ENCODE peak calls at places on chromosome 19, in nine cellular contexts. One of them, this sample, is unnamed.

GRCh38 chr19:58400638-58400915 is 5.1 kb downstream of the RNF225 start:
- DNase-seq in breast epithelium: no peak
- DNase-seq in fibroblast of villous mesenchyme: no peak
- DNase-seq in fibroblast of lung: no peak
- DNase-seq in thyroid gland: no peak
- DNase-seq in bronchial epithelial cell: no peak
- DNase-seq in neural progenitor cell: no peak
- DNase-seq in body of pancreas: no peak
- DNase-seq in A549: no peak
- DNase-seq in this sample: no peak

GRCh38 chr19:50203281-50204080 is at the start of gene MYH14:
- DNase-seq in bronchial epithelial cell: no peak
- DNase-seq in body of pancreas: peak; percentile 98
- DNase-seq in fibroblast of villous mesenchyme: no peak
- DNase-seq in neural progenitor cell: peak; percentile 97
- DNase-seq in fibroblast of lung: no peak
- DNase-seq in thyroid gland: peak; percentile 98
- DNase-seq in A549: peak; percentile 99
- DNase-seq in breast epithelium: peak; percentile 92
- DNase-seq in this sample: no peak

GRCh38 chr19:41939861-41940442 is 11.7 kb upstream of the ERFL start:
- DNase-seq in neural progenitor cell: peak; percentile 62
- DNase-seq in A549: peak; percentile 78
- DNase-seq in fibroblast of lung: no peak
- DNase-seq in breast epithelium: no peak
- DNase-seq in thyroid gland: no peak
- DNase-seq in body of pancreas: peak; percentile 26
- DNase-seq in bronchial epithelial cell: no peak
- DNase-seq in fibroblast of villous mesenchyme: peak; percentile 18
- DNase-seq in this sample: no peak

GRCh38 chr19:17200408-17201079 is 14.6 kb upstream of the USE1 start:
- DNase-seq in breast epithelium: no peak
- DNase-seq in thyroid gland: no peak
- DNase-seq in fibroblast of lung: no peak
- DNase-seq in body of pancreas: no peak
- DNase-seq in neural progenitor cell: no peak
- DNase-seq in A549: no peak
- DNase-seq in fibroblast of villous mesenchyme: no peak
- DNase-seq in bronchial epithelial cell: no peak
- DNase-seq in this sample: no peak

GRCh38 chr19:38303517-38304351 is at the start of gene C19orf33:
- DNase-seq in A549: peak; percentile 100
- DNase-seq in thyroid gland: peak; percentile 74
- DNase-seq in breast epithelium: peak; percentile 69
- DNase-seq in bronchial epithelial cell: peak; percentile 87
- DNase-seq in fibroblast of lung: no peak
- DNase-seq in body of pancreas: peak; percentile 32
- DNase-seq in neural progenitor cell: no peak
- DNase-seq in fibroblast of villous mesenchyme: peak; percentile 30
- DNase-seq in this sample: no peak

GRCh38 chr19:710767-711166 is 2.0 kb downstream of the PALM start:
- DNase-seq in A549: no peak
- DNase-seq in breast epithelium: no peak
- DNase-seq in fibroblast of villous mesenchyme: no peak
- DNase-seq in bronchial epithelial cell: no peak
- DNase-seq in neural progenitor cell: no peak
- DNase-seq in body of pancreas: no peak
- DNase-seq in fibroblast of lung: no peak
- DNase-seq in thyroid gland: no peak
- DNase-seq in this sample: no peak

GRCh38 chr19:2770055-2771013 is 12.7 kb downstream of the SGTA start:
- DNase-seq in thyroid gland: no peak
- DNase-seq in A549: no peak
- DNase-seq in fibroblast of villous mesenchyme: no peak
- DNase-seq in body of pancreas: no peak
- DNase-seq in fibroblast of lung: peak; percentile 68
- DNase-seq in bronchial epithelial cell: no peak
- DNase-seq in neural progenitor cell: no peak
- DNase-seq in breast epithelium: no peak
- DNase-seq in this sample: no peak

GRCh38 chr19:49436381-49437017 is 4.8 kb downstream of the SLC17A7 start:
- DNase-seq in neural progenitor cell: peak; percentile 91
- DNase-seq in fibroblast of lung: no peak
- DNase-seq in fibroblast of villous mesenchyme: no peak
- DNase-seq in breast epithelium: no peak
- DNase-seq in thyroid gland: no peak
- DNase-seq in A549: no peak
- DNase-seq in body of pancreas: peak; percentile 41
- DNase-seq in bronchial epithelial cell: no peak
- DNase-seq in this sample: no peak

GRCh38 chr19:41327499-41328156 is 17.7 kb downstream of the CCDC97 start:
- DNase-seq in fibroblast of lung: peak; percentile 22
- DNase-seq in thyroid gland: peak; percentile 79
- DNase-seq in neural progenitor cell: no peak
- DNase-seq in breast epithelium: peak; percentile 78
- DNase-seq in fibroblast of villous mesenchyme: no peak
- DNase-seq in bronchial epithelial cell: peak; percentile 85
- DNase-seq in A549: no peak
- DNase-seq in body of pancreas: peak; percentile 88
- DNase-seq in this sample: no peak

GRCh38 chr19:28239270-28239669 is 973.7 kb downstream of the UQCRFS1 start:
- DNase-seq in thyroid gland: no peak
- DNase-seq in A549: no peak
- DNase-seq in breast epithelium: no peak
- DNase-seq in bronchial epithelial cell: no peak
- DNase-seq in fibroblast of lung: no peak
- DNase-seq in body of pancreas: no peak
- DNase-seq in neural progenitor cell: peak; percentile 69
- DNase-seq in fibroblast of villous mesenchyme: no peak
- DNase-seq in this sample: no peak

GRCh38 chr19:48548253-48548911 is 3.6 kb upstream of the SULT2B1 start:
- DNase-seq in neural progenitor cell: no peak
- DNase-seq in fibroblast of villous mesenchyme: no peak
- DNase-seq in A549: no peak
- DNase-seq in breast epithelium: no peak
- DNase-seq in thyroid gland: no peak
- DNase-seq in body of pancreas: no peak
- DNase-seq in bronchial epithelial cell: no peak
- DNase-seq in fibroblast of lung: no peak
- DNase-seq in this sample: no peak

GRCh38 chr19:344625-345319 is at the start of gene MIER2:
- DNase-seq in A549: peak; percentile 80
- DNase-seq in body of pancreas: peak; percentile 84
- DNase-seq in thyroid gland: peak; percentile 75
- DNase-seq in breast epithelium: peak; percentile 78
- DNase-seq in neural progenitor cell: peak; percentile 90
- DNase-seq in fibroblast of villous mesenchyme: peak; percentile 79
- DNase-seq in fibroblast of lung: peak; percentile 76
- DNase-seq in bronchial epithelial cell: peak; percentile 20
- DNase-seq in this sample: no peak

GRCh38 chr19:982567-983170 is 1.5 kb upstream of the WDR18 start:
- DNase-seq in breast epithelium: peak; percentile 63
- DNase-seq in fibroblast of villous mesenchyme: peak; percentile 54
- DNase-seq in fibroblast of lung: peak; percentile 42
- DNase-seq in body of pancreas: peak; percentile 81
- DNase-seq in bronchial epithelial cell: peak; percentile 13
- DNase-seq in neural progenitor cell: peak; percentile 89
- DNase-seq in A549: peak; percentile 80
- DNase-seq in thyroid gland: peak; percentile 66
- DNase-seq in this sample: no peak

GRCh38 chr19:39400997-39401548 is 5.6 kb upstream of the ZFP36 start:
- DNase-seq in breast epithelium: no peak
- DNase-seq in bronchial epithelial cell: no peak
- DNase-seq in A549: peak; percentile 90
- DNase-seq in fibroblast of villous mesenchyme: no peak
- DNase-seq in fibroblast of lung: no peak
- DNase-seq in neural progenitor cell: no peak
- DNase-seq in body of pancreas: no peak
- DNase-seq in thyroid gland: no peak
- DNase-seq in this sample: no peak

GRCh38 chr19:29173896-29174295 is 39.1 kb downstream of the UQCRFS1 start:
- DNase-seq in A549: no peak
- DNase-seq in breast epithelium: no peak
- DNase-seq in thyroid gland: no peak
- DNase-seq in fibroblast of lung: no peak
- DNase-seq in bronchial epithelial cell: no peak
- DNase-seq in fibroblast of villous mesenchyme: no peak
- DNase-seq in neural progenitor cell: no peak
- DNase-seq in body of pancreas: no peak
- DNase-seq in this sample: no peak

GRCh38 chr19:45474941-45475516 is 7.2 kb downstream of the FOSB start:
- DNase-seq in breast epithelium: no peak
- DNase-seq in A549: no peak
- DNase-seq in fibroblast of villous mesenchyme: no peak
- DNase-seq in thyroid gland: peak; percentile 35
- DNase-seq in neural progenitor cell: no peak
- DNase-seq in body of pancreas: no peak
- DNase-seq in fibroblast of lung: no peak
- DNase-seq in bronchial epithelial cell: peak; percentile 47
- DNase-seq in this sample: no peak

GRCh38 chr19:11693505-11694499 is 44.9 kb downstream of the ZNF823 start:
- DNase-seq in A549: no peak
- DNase-seq in body of pancreas: peak; percentile 47
- DNase-seq in thyroid gland: peak; percentile 5
- DNase-seq in bronchial epithelial cell: peak; percentile 62
- DNase-seq in fibroblast of lung: peak; percentile 83
- DNase-seq in fibroblast of villous mesenchyme: peak; percentile 83
- DNase-seq in neural progenitor cell: peak; percentile 52
- DNase-seq in breast epithelium: no peak
- DNase-seq in this sample: no peak
- TF ChIP-seq CTCF in A549: no peak
- TF ChIP-seq CTCF in body of pancreas: no peak
- TF ChIP-seq CTCF in thyroid gland: no peak
- TF ChIP-seq CTCF in bronchial epithelial cell: no peak
- TF ChIP-seq CTCF in fibroblast of lung: no peak
- TF ChIP-seq CTCF in fibroblast of villous mesenchyme: no peak
- TF ChIP-seq CTCF in neural progenitor cell: no peak
- TF ChIP-seq CTCF in breast epithelium: no peak
- TF ChIP-seq CTCF in this sample: peak; percentile 20

DNA sequence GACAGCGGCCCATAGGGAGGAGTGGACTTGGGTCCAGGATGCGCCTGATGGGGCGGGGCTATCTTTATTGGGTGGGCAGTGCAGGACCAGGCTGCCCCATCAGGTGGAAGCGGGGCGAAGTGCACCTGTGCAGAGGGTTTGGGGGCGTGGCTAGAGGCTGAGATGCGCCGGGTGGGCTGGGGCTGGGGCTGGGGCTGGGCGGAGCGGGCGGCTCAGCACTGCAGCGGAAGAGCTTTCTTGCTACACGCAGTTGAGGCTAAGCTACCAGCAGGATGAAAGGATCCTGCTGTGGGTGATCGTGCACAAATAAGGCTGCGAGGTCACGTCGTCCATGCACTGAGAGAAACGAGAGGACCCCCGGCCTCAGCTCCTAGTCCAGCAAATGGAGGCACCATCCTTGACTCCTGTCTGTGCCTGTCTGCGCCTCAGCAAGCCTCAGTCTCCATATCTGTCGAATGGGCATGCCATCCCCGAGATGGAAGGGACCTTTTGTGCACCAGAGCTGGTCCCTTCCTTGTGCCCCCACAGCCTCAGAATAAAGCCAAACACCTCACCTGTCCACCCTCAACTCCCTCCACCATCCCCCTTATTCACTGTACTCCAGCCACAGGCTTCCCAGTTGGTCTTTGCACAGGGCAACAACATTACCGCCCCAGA is 20.9 kb upstream of the HOMER3 start:
- DNase-seq in thyroid gland: no peak
- DNase-seq in body of pancreas: no peak
- DNase-seq in A549: no peak
- DNase-seq in fibroblast of villous mesenchyme: no peak
- DNase-seq in breast epithelium: no peak
- DNase-seq in bronchial epithelial cell: no peak
- DNase-seq in neural progenitor cell: peak; percentile 85
- DNase-seq in fibroblast of lung: no peak
- DNase-seq in this sample: no peak
- H3K4me3 ChIP-seq in thyroid gland: no peak overlapping the region
- H3K4me3 ChIP-seq in body of pancreas: no peak overlapping the region
- H3K4me3 ChIP-seq in A549: no peak overlapping the region
- H3K4me3 ChIP-seq in fibroblast of villous mesenchyme: no peak overlapping the region
- H3K4me3 ChIP-seq in breast epithelium: no peak overlapping the region
- H3K4me3 ChIP-seq in bronchial epithelial cell: no peak overlapping the region
- H3K4me3 ChIP-seq in neural progenitor cell: peak overlapping the region; percentile 6
- H3K4me3 ChIP-seq in fibroblast of lung: no peak overlapping the region
- H3K4me3 ChIP-seq in this sample: no peak overlapping the region

DNA sequence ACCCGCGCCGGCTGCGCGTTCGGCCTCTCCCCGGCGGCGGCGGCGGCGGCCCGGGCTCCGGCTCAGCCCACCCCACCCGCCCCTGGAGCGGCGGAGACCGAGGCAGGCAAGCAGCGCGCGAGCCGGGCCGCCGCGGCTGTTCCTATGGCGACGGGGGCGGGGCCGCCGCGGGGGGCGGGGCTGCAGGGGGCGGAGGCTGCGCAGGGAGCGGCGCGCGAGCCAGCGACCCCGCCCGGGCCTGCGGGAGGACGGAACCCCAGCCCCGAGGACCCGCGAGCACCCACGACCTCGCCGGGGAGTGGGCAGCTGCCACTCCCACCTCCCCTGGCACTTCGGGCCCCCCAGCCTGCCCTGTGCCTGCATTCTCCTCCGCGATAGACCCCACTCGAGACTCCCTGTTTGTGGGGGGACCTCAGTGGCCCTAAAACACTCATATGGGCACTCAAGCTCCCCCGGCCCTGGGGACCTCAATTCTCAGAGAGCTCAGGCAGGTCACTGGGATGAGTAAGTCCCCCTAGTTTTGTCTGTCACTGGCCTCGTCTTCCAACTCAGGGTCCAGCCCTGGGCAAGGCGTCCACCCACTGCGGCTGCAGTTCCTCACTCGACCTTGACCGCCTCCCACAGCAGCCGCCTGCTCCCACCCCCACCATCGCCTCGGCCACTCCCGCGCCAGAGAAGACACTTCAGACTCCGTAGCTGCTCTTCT is at the start of gene CTXN1:
- DNase-seq in fibroblast of lung: peak; percentile 37
- DNase-seq in bronchial epithelial cell: no peak
- DNase-seq in neural progenitor cell: peak; percentile 91
- DNase-seq in A549: peak; percentile 40
- DNase-seq in breast epithelium: peak; percentile 71
- DNase-seq in body of pancreas: peak; percentile 80
- DNase-seq in thyroid gland: peak; percentile 68
- DNase-seq in fibroblast of villous mesenchyme: peak; percentile 54
- DNase-seq in this sample: no peak
- TF ChIP-seq CTCF in fibroblast of lung: no peak
- TF ChIP-seq CTCF in bronchial epithelial cell: no peak
- TF ChIP-seq CTCF in neural progenitor cell: no peak
- TF ChIP-seq CTCF in A549: no peak
- TF ChIP-seq CTCF in breast epithelium: no peak
- TF ChIP-seq CTCF in body of pancreas: peak; percentile 6
- TF ChIP-seq CTCF in thyroid gland: no peak
- TF ChIP-seq CTCF in fibroblast of villous mesenchyme: peak; percentile 22
- TF ChIP-seq CTCF in this sample: no peak

DNA sequence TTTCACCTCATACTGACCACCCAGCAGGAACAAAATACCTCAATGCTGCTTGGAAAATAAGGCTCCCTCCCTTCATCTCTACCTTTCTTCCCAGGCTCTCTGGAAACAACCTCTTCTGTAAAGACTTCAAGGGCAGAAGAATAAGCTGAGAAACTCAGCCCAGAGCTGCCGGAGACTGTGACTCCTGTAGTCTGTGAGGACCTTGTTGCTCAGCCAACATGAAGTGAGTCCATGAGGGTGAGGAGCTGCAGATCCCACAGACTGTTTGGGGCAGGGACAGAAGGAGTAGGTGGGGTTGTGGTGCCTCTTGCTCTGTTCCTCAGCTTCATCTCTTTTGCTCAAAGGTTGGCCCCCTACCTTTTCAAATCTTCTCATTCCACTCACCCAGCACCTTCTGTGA is 7.8 kb downstream of the LILRA5 start:
- DNase-seq in breast epithelium: peak; percentile 14
- DNase-seq in bronchial epithelial cell: no peak
- DNase-seq in fibroblast of villous mesenchyme: no peak
- DNase-seq in A549: no peak
- DNase-seq in body of pancreas: no peak
- DNase-seq in thyroid gland: no peak
- DNase-seq in fibroblast of lung: no peak
- DNase-seq in neural progenitor cell: no peak
- DNase-seq in this sample: no peak
- H3K4me3 ChIP-seq in breast epithelium: no peak overlapping the region
- H3K4me3 ChIP-seq in bronchial epithelial cell: no peak overlapping the region
- H3K4me3 ChIP-seq in fibroblast of villous mesenchyme: no peak overlapping the region
- H3K4me3 ChIP-seq in A549: no peak overlapping the region
- H3K4me3 ChIP-seq in body of pancreas: no peak overlapping the region
- H3K4me3 ChIP-seq in thyroid gland: no peak overlapping the region
- H3K4me3 ChIP-seq in fibroblast of lung: no peak overlapping the region
- H3K4me3 ChIP-seq in neural progenitor cell: no peak overlapping the region
- H3K4me3 ChIP-seq in this sample: no peak overlapping the region